ENCODE peak calls at places on chromosomes 7 and 10, in ten cellular contexts. S, H, I, M, J, O, N, Q, F and X are unnamed samples.

GRCh38 chr10:28317735-28318134 is 14.9 kb upstream of the MPP7 start:
- DNase-seq in S (no peak), H (no peak), I (no peak), M (no peak), J (no peak), O (no peak), N (no peak), Q (no peak), F (no peak), X (no peak)

GRCh38 chr10:22427890-22428571 is 82.7 kb downstream of the SPAG6 start:
- DNase-seq in S (no peak), H (no peak), I (no peak), M (no peak), J (no peak), O (no peak), N (no peak), Q (no peak), F (no peak), X (no peak)

GRCh38 chr10:125296598-125296997 is 136.2 kb upstream of the CTBP2 start:
- DNase-seq in S (no peak), H (no peak), I (no peak), M (peak; percentile 41), J (no peak), O (no peak), N (no peak), Q (no peak), F (no peak), X (no peak)

GRCh38 chr7:109092268-109092667 is 522.6 kb downstream of the DNAJB9 start:
- DNase-seq in S (peak; percentile 15), H (no peak), I (no peak), M (no peak), J (no peak), O (no peak), N (no peak), Q (no peak), F (no peak), X (no peak)

GRCh38 chr7:123747620-123748141 is 1.1 kb downstream of the WASL start:
- DNase-seq in S (peak; percentile 83), H (peak; percentile 60), I (no peak), M (peak; percentile 80), J (no peak), O (peak; percentile 38), N (no peak), Q (peak; percentile 67), F (peak; percentile 63), X (peak; percentile 42)

GRCh38 chr10:87068281-87068680 is 26.4 kb downstream of the GLUD1 start:
- DNase-seq in S (no peak), H (no peak), I (no peak), M (no peak), J (no peak), O (no peak), N (peak; percentile 26), Q (no peak), F (no peak), X (no peak)

GRCh38 chr10:125756196-125756595 is 19.4 kb downstream of the MMP21 start:
- DNase-seq in S (no peak), H (no peak), I (no peak), M (no peak), J (no peak), O (no peak), N (no peak), Q (no peak), F (no peak), X (no peak)

GRCh38 chr7:79548616-79549206 is 95.2 kb upstream of the MAGI2 start:
- DNase-seq in S (peak; percentile 16), H (no peak), I (no peak), M (no peak), J (no peak), O (no peak), N (no peak), Q (no peak), F (no peak), X (no peak)

GRCh38 chr7:130071701-130072622 is 1.6 kb downstream of the KLHDC10 start:
- DNase-seq in S (peak; percentile 91), H (no peak), I (peak; percentile 25), M (peak; percentile 76), J (peak; percentile 66), O (no peak), N (no peak), Q (no peak), F (no peak), X (no peak)
- TF ChIP-seq CTCF in S (peak; percentile 98), H (peak; percentile 88), I (peak; percentile 91), M (peak; percentile 89), J (peak; percentile 86), O (peak; percentile 96), N (peak; percentile 99), Q (peak; percentile 91), F (peak; percentile 97), X (peak; percentile 99)

DNA sequence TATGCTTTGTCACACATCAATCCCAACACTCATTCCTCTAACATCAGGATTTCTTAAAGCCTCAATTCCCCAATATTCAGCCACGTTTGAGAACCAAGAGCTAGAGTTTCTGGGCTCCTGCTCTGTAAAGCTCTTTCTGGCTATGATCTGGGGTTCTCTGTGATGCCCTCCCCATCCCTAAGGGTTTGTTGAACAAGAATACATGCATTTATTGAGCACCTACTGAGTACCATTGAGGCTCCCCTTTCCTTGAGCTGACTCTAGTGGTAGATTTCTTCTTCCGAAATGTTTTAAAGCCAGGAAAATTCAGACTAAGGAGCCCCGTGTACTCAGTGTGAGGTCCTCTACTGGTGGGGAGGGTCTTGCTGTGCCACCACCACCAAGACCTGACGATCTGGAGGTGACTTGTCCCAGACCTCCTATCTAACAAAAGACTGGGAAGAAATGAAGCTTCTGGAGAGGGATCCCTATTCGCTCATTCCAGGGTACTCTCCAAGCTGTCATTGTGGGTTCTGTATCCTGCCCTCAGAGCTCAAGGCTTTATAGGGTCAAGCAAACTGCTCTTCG is 23.1 kb upstream of the SRGN start:
- DNase-seq in S (no peak), H (no peak), I (no peak), M (no peak), J (no peak), O (no peak), N (no peak), Q (no peak), F (no peak), X (no peak)
- TF ChIP-seq CTCF in S (no peak), H (no peak), I (no peak), M (peak; percentile 29), J (no peak), O (no peak), N (no peak), Q (no peak), F (no peak), X (no peak)

GRCh38 chr7:50481867-50482266 is 31.7 kb upstream of the FIGNL1 start:
- DNase-seq in S (peak; percentile 13), H (no peak), I (no peak), M (no peak), J (no peak), O (no peak), N (no peak), Q (no peak), F (no peak), X (no peak)
- TF ChIP-seq CTCF in S (peak; percentile 34), H (no peak), I (no peak), M (peak; percentile 4), J (no peak), O (no peak), N (no peak), Q (no peak), F (no peak), X (no peak)

DNA sequence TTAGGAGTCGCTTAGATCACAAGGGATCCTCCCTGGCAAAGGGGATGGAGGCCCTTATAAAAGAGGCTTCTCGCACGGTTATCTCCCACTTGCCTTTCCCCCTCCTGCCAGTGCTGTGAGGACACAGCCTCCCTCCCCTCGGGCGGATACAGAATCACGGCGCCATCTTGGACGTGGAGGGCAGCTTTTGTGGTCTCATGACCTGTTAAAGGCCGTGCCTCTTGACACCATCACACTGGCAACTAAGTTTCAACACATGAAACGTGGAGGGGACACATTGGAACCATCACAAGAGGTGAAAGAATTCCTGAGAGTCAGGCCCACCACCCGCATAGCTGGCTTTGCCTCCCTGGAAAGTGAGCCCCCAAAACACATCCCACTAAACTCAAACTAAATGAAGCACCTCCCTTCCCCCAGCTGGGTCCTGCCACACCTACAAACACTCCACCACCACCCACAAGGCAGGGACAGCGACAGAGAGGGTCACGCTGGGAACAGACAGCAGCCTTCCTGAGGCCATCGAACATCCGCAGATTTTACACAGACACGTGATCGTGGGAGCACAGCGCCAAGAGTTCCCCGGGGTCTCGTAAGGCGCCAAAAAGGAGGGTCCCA is 110.6 kb downstream of the TCERG1L start:
- DNase-seq in S (no peak), H (peak; percentile 17), I (no peak), M (peak; percentile 21), J (peak; percentile 32), O (no peak), N (no peak), Q (no peak), F (peak; percentile 32), X (no peak)
- TF ChIP-seq CTCF in S (no peak), H (no peak), I (no peak), M (no peak), J (no peak), O (no peak), N (no peak), Q (no peak), F (no peak), X (no peak)

DNA sequence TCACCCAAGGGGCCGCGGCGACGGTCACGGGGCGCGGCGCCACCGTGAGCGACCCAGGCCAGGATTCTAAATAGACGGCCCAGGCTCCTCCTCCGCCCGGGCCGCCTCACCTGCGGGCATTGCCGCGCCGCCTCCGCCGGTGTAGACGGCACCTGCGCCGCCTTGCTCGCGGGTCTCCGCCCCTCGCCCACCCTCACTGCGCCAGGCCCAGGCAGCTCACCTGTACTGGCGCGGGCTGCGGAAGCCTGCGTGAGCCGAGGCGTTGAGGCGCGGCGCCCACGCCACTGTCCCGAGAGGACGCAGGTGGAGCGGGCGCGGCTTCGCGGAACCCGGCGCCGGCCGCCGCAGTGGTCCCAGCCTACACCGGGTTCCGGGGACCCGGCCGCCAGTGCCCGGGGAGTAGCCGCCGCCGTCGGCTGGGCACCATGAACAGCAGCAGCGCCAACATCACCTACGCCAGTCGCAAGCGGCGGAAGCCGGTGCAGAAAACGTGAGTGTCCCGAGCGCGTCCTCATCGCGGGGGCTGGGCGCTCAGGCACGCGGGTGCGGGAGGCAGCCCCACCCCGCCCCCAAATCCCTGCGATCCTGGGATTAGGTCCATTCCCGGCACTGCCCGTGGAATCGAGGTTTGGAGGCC is 506 bp downstream of the AHR start:
- DNase-seq in S (peak; percentile 76), H (peak; percentile 82), I (peak; percentile 40), M (peak; percentile 48), J (peak; percentile 75), O (peak; percentile 48), N (no peak), Q (peak; percentile 80), F (peak; percentile 87), X (peak; percentile 92)
- TF ChIP-seq CTCF in S (no peak), H (no peak), I (no peak), M (no peak), J (no peak), O (no peak), N (no peak), Q (no peak), F (no peak), X (peak; percentile 10)

DNA sequence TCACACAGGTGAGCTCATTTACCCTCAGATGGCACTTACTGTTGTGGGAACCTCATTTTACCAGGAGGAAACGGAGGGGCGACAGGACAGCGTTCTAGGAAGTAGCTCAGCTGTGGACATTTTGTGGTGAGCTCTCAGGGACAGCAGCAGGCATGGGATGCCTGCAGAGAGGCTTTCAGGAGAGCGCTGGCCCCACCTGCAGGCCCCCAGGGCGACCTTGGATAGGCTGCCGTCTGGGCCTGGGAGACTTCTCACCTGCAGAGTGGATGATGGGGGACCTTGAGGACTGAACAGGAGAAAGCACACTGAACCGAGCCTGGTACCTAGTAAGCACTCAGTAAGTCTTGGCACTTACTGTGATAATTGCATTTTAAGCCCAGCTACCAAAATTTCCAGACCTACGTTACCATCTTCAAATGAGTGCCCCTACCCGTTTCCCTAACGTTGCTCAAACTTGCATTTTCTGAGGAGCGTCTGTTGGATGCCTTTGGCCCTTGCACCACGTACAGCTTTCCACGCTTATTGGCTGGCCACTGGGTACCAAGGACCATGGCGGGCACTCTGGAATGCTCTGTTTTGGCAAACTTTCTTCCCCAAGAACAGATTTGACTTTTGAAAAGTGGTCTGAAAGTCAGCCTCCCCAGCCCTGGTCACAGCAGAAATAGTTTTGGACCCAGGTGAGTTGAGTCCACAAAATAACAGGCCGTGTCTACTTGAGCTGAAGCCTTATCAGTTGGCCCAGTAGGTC is 223.4 kb downstream of the EBF3 start:
- DNase-seq in S (no peak), H (peak; percentile 14), I (no peak), M (peak; percentile 25), J (peak; percentile 31), O (no peak), N (no peak), Q (peak; percentile 22), F (peak; percentile 40), X (no peak)
- TF ChIP-seq CTCF in S (peak; percentile 38), H (no peak), I (no peak), M (peak; percentile 19), J (no peak), O (no peak), N (no peak), Q (no peak), F (no peak), X (no peak)